ENCODE peak calls at places on chromosomes 11 and 22, in four cellular contexts. S is left lung, E is body of pancreas, O is left ventricle myocardium inferior. J is an unnamed sample. For H3K9me3, the result is how much of the 10 kb centered on the place peaks cover.

GRCh38 chr22:20773793-20774212 is at the start of gene SERPIND1:
- DNase-seq in S (no peak), E (no peak), O (no peak), J (no peak)

GRCh38 chr11:71209181-71209580 is 43.2 kb downstream of the SHANK2 start:
- DNase-seq in S (no peak), E (no peak), O (no peak), J (peak)

GRCh38 chr11:44466531-44467179 is 98.8 kb upstream of the CD82 start:
- DNase-seq in S (no peak), E (no peak), O (no peak), J (no peak)

GRCh38 chr22:35463231-35463933 is 63.4 kb downstream of the MCM5 start:
- DNase-seq in S (no peak), E (no peak), O (no peak), J (no peak)

GRCh38 chr11:12142179-12142578 is 31.8 kb downstream of the MICAL2 start:
- DNase-seq in S (no peak), E (no peak), O (no peak), J (no peak)

GRCh38 chr11:118705796-118706545 is 26.5 kb upstream of the TREH start:
- DNase-seq in S (no peak), E (no peak), O (no peak), J (no peak)

GRCh38 chr11:2088746-2089535 is 50.2 kb downstream of the IGF2 start:
- DNase-seq in S (peak), E (no peak), O (no peak), J (no peak)

GRCh38 chr11:73121692-73122091 is 20.4 kb downstream of the FCHSD2 start:
- DNase-seq in S (no peak), E (no peak), O (no peak), J (no peak)

GRCh38 chr11:102680945-102681344 is 24.6 kb downstream of the MMP27 start:
- DNase-seq in S (no peak), E (peak), O (no peak), J (no peak)

GRCh38 chr11:2303627-2304155 is 1.9 kb downstream of the TSPAN32 start:
- DNase-seq in S (no peak), E (no peak), O (peak), J (peak)

GRCh38 chr11:118608268-118609214 is 1.1 kb downstream of the PHLDB1 start:
- DNase-seq in S (peak), E (peak), O (peak), J (peak)

GRCh38 chr11:111561801-111562325 is 21.3 kb downstream of the LAYN start:
- DNase-seq in S (no peak), E (no peak), O (no peak), J (no peak)

GRCh38 chr11:134049303-134049702 is 19.6 kb upstream of the JAM3 start:
- DNase-seq in S (no peak), E (no peak), O (no peak), J (no peak)

DNA sequence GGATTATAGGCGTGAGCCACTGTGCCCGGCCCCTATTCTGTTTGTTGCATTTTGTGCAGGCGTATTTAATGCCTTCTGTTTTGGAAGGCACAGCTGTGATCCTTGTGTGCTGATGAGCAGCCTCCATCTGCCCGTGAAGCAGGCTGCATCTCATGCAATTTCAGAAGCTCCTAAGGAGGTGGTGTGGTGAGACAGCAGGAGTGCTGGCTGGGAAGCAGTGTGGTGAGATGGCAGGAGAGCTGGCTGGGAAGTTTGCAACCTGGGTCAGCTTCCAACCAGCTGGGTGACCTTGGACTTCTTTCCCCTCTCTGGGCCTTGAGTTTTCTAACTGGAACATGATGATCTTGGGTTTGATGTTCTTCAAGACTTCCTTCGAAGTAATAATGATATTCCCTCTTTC is 525.1 kb downstream of the TBC1D22A start:
- DNase-seq in S (no peak), E (peak), O (no peak), J (no peak)
- H3K9me3 ChIP-seq in S (under half), E (under half), O (under half), J (under half)

GRCh38 chr22:44488354-44488753 is 9.7 kb downstream of the RTL6 start:
- DNase-seq in S (no peak), E (no peak), O (no peak), J (no peak)
- H3K9me3 ChIP-seq in S (under half), E (under half), O (under half), J (under half)

DNA sequence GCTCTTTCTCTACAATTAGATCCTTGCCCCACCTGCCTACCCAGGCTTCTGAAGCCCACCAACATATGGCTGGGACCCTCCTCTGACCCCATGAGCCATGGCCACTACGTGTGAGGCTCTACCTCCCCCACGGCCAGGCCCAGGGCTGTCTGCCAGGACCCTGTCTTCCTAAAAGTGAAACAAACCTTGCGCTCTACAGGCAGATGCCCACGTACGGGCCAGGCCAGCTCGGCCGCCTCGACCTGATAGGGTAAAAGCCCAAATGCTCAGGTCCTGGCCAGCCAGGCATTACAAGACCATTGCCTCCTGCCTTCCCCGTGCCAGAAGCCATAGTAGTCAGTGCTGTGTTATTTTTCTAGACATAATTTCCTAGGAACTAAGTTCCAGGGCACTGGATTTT is 1496.4 kb downstream of the BRD1 start:
- DNase-seq in S (no peak), E (no peak), O (no peak), J (no peak)
- H3K9me3 ChIP-seq in S (under half), E (under half), O (under half), J (under half)

DNA sequence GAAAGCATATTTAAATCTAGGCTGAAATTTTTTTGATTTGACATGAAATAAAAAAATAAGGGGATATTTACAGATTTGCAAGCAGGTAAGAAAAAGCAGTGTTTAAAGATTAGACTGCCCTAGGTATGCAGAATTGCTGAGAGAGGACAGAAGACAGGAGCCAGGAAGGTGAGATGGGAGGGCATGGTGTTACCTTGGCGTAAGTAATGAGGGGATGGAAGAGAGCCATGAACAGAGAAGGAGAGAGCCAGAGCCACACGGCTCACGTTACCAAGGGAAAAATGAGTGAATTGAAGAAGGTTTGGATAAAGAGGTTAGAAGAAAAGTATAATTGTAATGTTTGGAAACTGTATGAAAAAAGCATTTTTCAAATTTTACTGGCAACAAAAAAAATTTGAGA is 904.3 kb downstream of the OPCML start:
- DNase-seq in S (no peak), E (no peak), O (no peak), J (no peak)
- H3K9me3 ChIP-seq in S (under half), E (under half), O (under half), J (under half)